ENCODE peak calls at places on chromosomes 16 and 17, in ten cellular contexts. Y, O, Q, X, A, B, T, U, J and R are unnamed samples.

GRCh38 chr17:67019126-67019507 is 25.2 kb upstream of the CACNG1 start:
- DNase-seq in Y (no peak), O (no peak), Q (no peak), X (no peak), A (no peak), B (no peak), T (no peak), U (peak), J (no peak), R (no peak)

GRCh38 chr17:59296190-59296589 is 35.3 kb upstream of the YPEL2 start:
- DNase-seq in Y (no peak), O (no peak), Q (no peak), X (peak), A (no peak), B (no peak), T (no peak), U (no peak), J (no peak), R (no peak)

GRCh38 chr16:17633146-17633966 is 162.6 kb upstream of the XYLT1 start:
- DNase-seq in Y (no peak), O (no peak), Q (no peak), X (peak), A (no peak), B (peak), T (no peak), U (no peak), J (peak), R (no peak)

GRCh38 chr16:10754941-10755340 is 11.3 kb downstream of the NUBP1 start:
- DNase-seq in Y (peak), O (no peak), Q (no peak), X (peak), A (no peak), B (peak), T (no peak), U (peak), J (peak), R (no peak)

GRCh38 chr17:41973457-41973856 is 6.9 kb downstream of the CNP start:
- DNase-seq in Y (no peak), O (no peak), Q (no peak), X (no peak), A (no peak), B (no peak), T (no peak), U (no peak), J (no peak), R (no peak)

GRCh38 chr16:69435977-69436729 is 11.7 kb downstream of the CYB5B start:
- DNase-seq in Y (no peak), O (no peak), Q (peak), X (no peak), A (no peak), B (no peak), T (no peak), U (no peak), J (no peak), R (no peak)

GRCh38 chr17:80265205-80266068 is 4.8 kb downstream of the RNF213 start:
- DNase-seq in Y (peak), O (no peak), Q (no peak), X (no peak), A (no peak), B (no peak), T (no peak), U (no peak), J (peak), R (no peak)

GRCh38 chr16:64453643-64454042 is 668.2 kb downstream of the CDH11 start:
- DNase-seq in Y (no peak), O (no peak), Q (no peak), X (no peak), A (no peak), B (no peak), T (no peak), U (no peak), J (no peak), R (no peak)

GRCh38 chr17:5676012-5676411 is 91.7 kb upstream of the NLRP1 start:
- DNase-seq in Y (no peak), O (no peak), Q (no peak), X (no peak), A (no peak), B (no peak), T (no peak), U (no peak), J (no peak), R (no peak)

GRCh38 chr17:41863074-41863843 is 2.0 kb downstream of the KLHL11 start:
- DNase-seq in Y (no peak), O (no peak), Q (peak), X (no peak), A (no peak), B (no peak), T (no peak), U (no peak), J (no peak), R (no peak)

GRCh38 chr17:36544049-36544319 is 735 bp upstream of the GGNBP2 start:
- DNase-seq in Y (peak), O (no peak), Q (peak), X (peak), A (peak), B (peak), T (peak), U (peak), J (peak), R (no peak)

GRCh38 chr17:75983501-75984181 is 4.6 kb downstream of the TEN1 start:
- DNase-seq in Y (peak), O (no peak), Q (peak), X (peak), A (no peak), B (peak), T (no peak), U (no peak), J (peak), R (no peak)

GRCh38 chr16:80691111-80691761 is 113.2 kb downstream of the CDYL2 start:
- DNase-seq in Y (no peak), O (no peak), Q (no peak), X (no peak), A (no peak), B (no peak), T (no peak), U (peak), J (peak), R (no peak)

GRCh38 chr17:17384961-17385360 is 81.8 kb downstream of the NT5M start:
- DNase-seq in Y (no peak), O (no peak), Q (no peak), X (no peak), A (no peak), B (no peak), T (no peak), U (no peak), J (no peak), R (no peak)